ENCODE peak calls at places on chromosomes 3 and 15, in five cellular contexts. I is left ventricle myocardium inferior, D is heart left ventricle, W is breast epithelium, K is pancreas. O is an unnamed sample.

GRCh38 chr3:23945653-23945902 is 492 bp downstream of the NR1D2 start:
- DNase-seq in I (no peak), K (no peak), W (no peak), D (no peak), O (no peak)

GRCh38 chr3:158261371-158261991 is 151.6 kb downstream of the RSRC1 start:
- DNase-seq in W (no peak), K (no peak), D (no peak), I (no peak), O (no peak)

GRCh38 chr3:21942328-21942727 is 191.3 kb upstream of the ZNF385D start:
- DNase-seq in K (no peak), D (no peak), I (no peak), W (no peak), O (no peak)

GRCh38 chr3:46812237-46812791 is 50.9 kb downstream of the MYL3 start:
- DNase-seq in W (peak; percentile 69), I (peak; percentile 75), D (peak; percentile 80), K (peak; percentile 91), O (peak; percentile 72)

GRCh38 chr3:67569324-67569723 is 85.1 kb downstream of the SUCLG2 start:
- DNase-seq in K (no peak), W (no peak), I (no peak), D (no peak), O (no peak)

GRCh38 chr15:92606126-92606835 is 49.3 kb downstream of the FAM174B start:
- DNase-seq in D (no peak), I (no peak), W (no peak), K (no peak), O (no peak)

GRCh38 chr3:9503283-9503682 is 50.3 kb downstream of the LHFPL4 start:
- DNase-seq in I (peak; percentile 68), D (peak; percentile 77), K (peak; percentile 88), W (no peak), O (peak; percentile 70)

GRCh38 chr3:172939651-172940293 is 189.2 kb downstream of the ECT2 start:
- DNase-seq in D (no peak), W (no peak), I (no peak), K (no peak), O (no peak)

GRCh38 chr15:69118089-69118488 is 42.3 kb upstream of the GLCE start:
- DNase-seq in D (no peak), K (no peak), W (no peak), I (no peak), O (no peak)

GRCh38 chr3:128804017-128804816 is 75.2 kb upstream of the ACAD9 start:
- DNase-seq in I (no peak), K (no peak), D (no peak), W (no peak), O (no peak)

GRCh38 chr3:148366743-148367410 is 330.8 kb upstream of the AGTR1 start:
- DNase-seq in D (no peak), K (no peak), I (no peak), W (no peak), O (no peak)

GRCh38 chr15:64851503-64851840 is 9.8 kb downstream of the PLEKHO2 start:
- DNase-seq in I (no peak), W (no peak), K (no peak), D (no peak), O (no peak)

GRCh38 chr3:127158614-127159221 is 34.2 kb upstream of the PRR23E start:
- DNase-seq in I (no peak), W (peak; percentile 41), D (no peak), K (peak; percentile 60), O (no peak)

GRCh38 chr3:172449468-172450149 is 1.4 kb upstream of the GHSR start:
- DNase-seq in D (no peak), I (no peak), W (no peak), K (peak; percentile 67), O (no peak)

GRCh38 chr3:172305552-172305951 is 142.7 kb downstream of the GHSR start:
- DNase-seq in I (no peak), K (no peak), D (no peak), W (no peak), O (no peak)

GRCh38 chr3:58287354-58287753 is 18.7 kb upstream of the RPP14 start:
- DNase-seq in D (no peak), I (no peak), W (no peak), K (no peak), O (no peak)

GRCh38 chr3:151386063-151386462 is 1.5 kb upstream of the P2RY12 start:
- DNase-seq in W (no peak), D (no peak), K (no peak), I (no peak), O (no peak)

GRCh38 chr15:74807302-74807701 is 5.3 kb upstream of the LMAN1L start:
- DNase-seq in K (no peak), I (no peak), W (no peak), D (no peak), O (no peak)

GRCh38 chr3:45994661-45995369 is 809 bp downstream of the FYCO1 start:
- DNase-seq in W (no peak), I (no peak), K (peak; percentile 66), D (no peak), O (no peak)

GRCh38 chr15:32651229-32651837 is 9.8 kb downstream of the SCG5 start:
- DNase-seq in I (no peak), D (no peak), W (no peak), K (no peak), O (peak; percentile 56)

GRCh38 chr3:23776352-23776891 is 29.3 kb upstream of the UBE2E1 start:
- DNase-seq in W (no peak), D (no peak), I (no peak), K (no peak), O (no peak)

GRCh38 chr15:23035964-23036566 is 3.3 kb downstream of the TUBGCP5 start:
- DNase-seq in K (no peak), I (no peak), D (no peak), W (no peak), O (peak; percentile 34)

GRCh38 chr3:127002195-127003174 is 19.6 kb downstream of the PLXNA1 start:
- DNase-seq in I (peak; percentile 90), W (peak; percentile 74), D (peak; percentile 92), K (peak; percentile 74), O (peak; percentile 89)

GRCh38 chr3:183548262-183548769 is 7.2 kb downstream of the KLHL6 start:
- DNase-seq in I (no peak), K (no peak), D (no peak), W (no peak), O (no peak)

GRCh38 chr3:1269808-1270207 is 177.0 kb downstream of the CNTN6 start:
- DNase-seq in K (no peak), I (no peak), D (no peak), W (no peak), O (no peak)

DNA sequence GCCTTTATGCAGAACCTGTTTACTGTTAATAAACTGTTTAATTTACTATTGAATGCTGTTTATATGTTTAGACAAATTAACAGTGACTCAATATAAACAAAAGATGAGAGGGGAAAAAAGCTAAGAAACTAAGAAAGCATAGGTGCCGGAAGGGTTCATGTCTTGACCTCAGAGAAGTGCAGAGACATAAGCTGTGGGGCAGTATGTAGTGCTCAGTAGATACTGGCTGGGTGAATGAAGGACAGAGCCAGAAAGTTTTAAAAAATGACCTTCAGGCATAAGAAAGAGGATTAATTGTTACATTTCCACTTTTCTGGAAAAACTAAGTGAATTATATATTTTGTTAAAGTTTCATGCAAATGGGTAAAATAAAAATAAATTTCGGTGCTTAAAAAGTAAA is 14.2 kb downstream of the SERPINI1 start:
- DNase-seq in D (no peak), K (no peak), W (no peak), I (no peak), O (no peak)
- H3K4me3 ChIP-seq in D (no peak overlapping the region), K (no peak overlapping the region), W (no peak overlapping the region), I (no peak overlapping the region), O (no peak overlapping the region)

GRCh38 chr3:38627956-38628355 is 21.5 kb downstream of the SCN5A start:
- DNase-seq in D (no peak), K (no peak), W (no peak), I (no peak), O (no peak)
- TF ChIP-seq CTCF in D (peak; percentile 34), K (no peak), W (no peak), I (peak; percentile 42), O (no peak)

DNA sequence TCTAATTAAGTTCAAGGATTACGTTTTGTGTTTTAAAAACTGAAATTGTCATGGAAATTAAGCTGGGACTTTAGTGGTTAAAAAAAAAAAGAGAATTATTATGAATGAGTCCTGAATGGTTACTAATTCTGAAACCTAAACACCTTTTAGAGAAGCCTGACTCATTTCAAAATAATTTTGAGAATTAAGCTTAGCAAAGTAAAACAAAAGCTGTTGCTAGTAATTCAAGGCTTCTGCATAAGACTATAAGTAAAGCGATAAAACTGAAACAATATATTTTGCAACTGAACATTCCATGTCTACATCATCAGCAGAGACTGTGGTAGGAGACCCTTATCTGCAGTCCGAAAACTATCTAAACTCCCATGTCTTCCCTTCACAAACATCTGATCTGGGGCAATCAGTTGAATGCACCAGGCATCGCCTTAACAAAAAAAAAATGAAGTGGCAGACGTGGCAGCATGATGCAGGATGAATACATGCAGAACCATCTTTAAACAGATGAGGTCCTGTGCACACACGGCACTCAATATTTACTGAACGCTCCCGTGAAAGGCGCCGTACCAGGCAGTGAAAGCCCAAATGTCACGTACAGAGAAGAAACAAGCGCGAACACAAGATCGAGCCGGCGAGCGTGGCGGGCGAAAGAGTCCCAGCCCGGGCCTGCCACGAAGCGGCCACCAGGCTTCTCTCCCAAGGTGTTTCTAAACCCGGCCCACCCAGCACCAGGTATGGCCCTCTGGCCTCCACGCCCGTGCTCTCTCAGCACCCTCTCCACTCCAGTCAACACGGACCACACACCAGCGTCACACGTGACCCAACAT is 63.1 kb downstream of the CHSY1 start:
- DNase-seq in K (no peak), D (no peak), I (no peak), W (no peak), O (no peak)
- H3K27ac ChIP-seq in K (peak overlapping the region; percentile 70), D (peak overlapping the region; percentile 79), I (peak overlapping the region; percentile 87), W (peak overlapping the region; percentile 36), O (peak overlapping the region; percentile 80)

GRCh38 chr3:49411968-49412631 is at the start of the genes RHOA and TCTA:
- DNase-seq in I (peak; percentile 99), W (peak; percentile 99), K (peak; percentile 99), D (peak; percentile 100), O (peak; percentile 99)

GRCh38 chr3:49414753-49415152 is 2.5 kb downstream of the TCTA start:
- DNase-seq in I (no peak), K (no peak), D (no peak), W (no peak), O (no peak)

GRCh38 chr3:49412632-49413337 is 562 bp downstream of the TCTA start:
- DNase-seq in K (no peak), W (no peak), D (no peak), I (no peak), O (no peak)

GRCh38 chr3:49411550-49411967 is 217 bp downstream of the RHOA start:
- DNase-seq in I (peak; percentile 63), W (no peak), K (peak; percentile 79), D (peak; percentile 80), O (peak; percentile 55)

DNA sequence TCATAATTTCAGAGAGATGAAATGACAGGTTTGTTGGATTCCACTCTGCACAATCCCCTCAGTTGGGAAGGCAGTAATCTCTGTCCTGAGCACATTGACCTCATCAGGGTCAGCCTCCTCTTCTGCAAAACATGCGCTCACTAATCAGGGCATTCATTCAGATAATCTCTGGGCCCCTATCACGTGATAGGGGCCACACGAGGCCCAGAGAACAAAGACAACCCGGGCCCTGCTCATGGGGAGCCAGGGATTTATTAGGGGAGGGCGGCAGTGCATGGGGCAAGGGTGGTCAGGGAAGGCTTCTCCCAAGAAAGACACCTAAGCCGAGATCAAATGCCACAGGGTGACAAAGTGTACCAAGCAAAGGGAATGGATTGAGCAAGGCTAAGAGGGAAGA is 1.1 kb downstream of the TCTA start:
- DNase-seq in D (no peak), I (no peak), W (no peak), K (no peak), O (no peak)
- H3K4me3 ChIP-seq in D (no peak overlapping the region), I (peak overlapping the region; percentile 87), W (peak overlapping the region; percentile 92), K (peak overlapping the region; percentile 81), O (peak overlapping the region; percentile 88)